ENCODE peak calls at places on chromosomes 5 and 9, in seven cellular contexts. One of them, this sample, is unnamed.
A peak's percentile ranks its signal among the peaks of the same experiment; 100 is the strongest.

GRCh38 chr9:88742483-88742882 is 207.5 kb downstream of the NXNL2 start:
- DNase-seq in keratinocyte: no peak
- DNase-seq in GM12865: no peak
- DNase-seq in fibroblast of villous mesenchyme: peak; percentile 60
- DNase-seq in kidney tubule cell: no peak
- DNase-seq in AG10803: peak; percentile 93
- DNase-seq in activated T-cell treated with anti-CD3 and anti-CD28 coated beads for 24 hours: no peak
- DNase-seq in this sample: no peak

GRCh38 chr9:4086119-4087088 is 213.5 kb downstream of the GLIS3 start:
- DNase-seq in keratinocyte: no peak
- DNase-seq in GM12865: no peak
- DNase-seq in fibroblast of villous mesenchyme: peak; percentile 60
- DNase-seq in kidney tubule cell: peak; percentile 50
- DNase-seq in AG10803: no peak
- DNase-seq in activated T-cell treated with anti-CD3 and anti-CD28 coated beads for 24 hours: no peak
- DNase-seq in this sample: no peak

GRCh38 chr9:4298255-4299005 is 1.4 kb downstream of the GLIS3 start:
- DNase-seq in keratinocyte: no peak
- DNase-seq in GM12865: peak; percentile 52
- DNase-seq in fibroblast of villous mesenchyme: peak; percentile 51
- DNase-seq in kidney tubule cell: peak; percentile 87
- DNase-seq in AG10803: no peak
- DNase-seq in activated T-cell treated with anti-CD3 and anti-CD28 coated beads for 24 hours: peak; percentile 28
- DNase-seq in this sample: no peak

GRCh38 chr5:39053189-39053588 is 21.0 kb downstream of the RICTOR start:
- DNase-seq in keratinocyte: no peak
- DNase-seq in GM12865: no peak
- DNase-seq in fibroblast of villous mesenchyme: no peak
- DNase-seq in kidney tubule cell: no peak
- DNase-seq in AG10803: no peak
- DNase-seq in activated T-cell treated with anti-CD3 and anti-CD28 coated beads for 24 hours: no peak
- DNase-seq in this sample: no peak

GRCh38 chr9:22529426-22530199 is 83.0 kb downstream of the DMRTA1 start:
- DNase-seq in keratinocyte: no peak
- DNase-seq in GM12865: no peak
- DNase-seq in fibroblast of villous mesenchyme: no peak
- DNase-seq in kidney tubule cell: peak; percentile 24
- DNase-seq in AG10803: no peak
- DNase-seq in activated T-cell treated with anti-CD3 and anti-CD28 coated beads for 24 hours: no peak
- DNase-seq in this sample: no peak

GRCh38 chr9:20624201-20625002 is 2.1 kb upstream of the MLLT3 start:
- DNase-seq in keratinocyte: no peak
- DNase-seq in GM12865: peak; percentile 84
- DNase-seq in fibroblast of villous mesenchyme: peak; percentile 82
- DNase-seq in kidney tubule cell: peak; percentile 79
- DNase-seq in AG10803: peak; percentile 68
- DNase-seq in activated T-cell treated with anti-CD3 and anti-CD28 coated beads for 24 hours: peak; percentile 30
- DNase-seq in this sample: no peak

GRCh38 chr9:272251-273213 is 57.9 kb downstream of the DOCK8 start:
- DNase-seq in keratinocyte: no peak
- DNase-seq in GM12865: peak; percentile 95
- DNase-seq in fibroblast of villous mesenchyme: no peak
- DNase-seq in kidney tubule cell: no peak
- DNase-seq in AG10803: no peak
- DNase-seq in activated T-cell treated with anti-CD3 and anti-CD28 coated beads for 24 hours: peak; percentile 57
- DNase-seq in this sample: no peak

GRCh38 chr9:121645003-121645402 is 6.4 kb upstream of the DAB2IP start:
- DNase-seq in keratinocyte: no peak
- DNase-seq in GM12865: no peak
- DNase-seq in fibroblast of villous mesenchyme: no peak
- DNase-seq in kidney tubule cell: peak; percentile 30
- DNase-seq in AG10803: no peak
- DNase-seq in activated T-cell treated with anti-CD3 and anti-CD28 coated beads for 24 hours: no peak
- DNase-seq in this sample: no peak

GRCh38 chr9:107471562-107471961 is 18.0 kb downstream of the KLF4 start:
- DNase-seq in keratinocyte: no peak
- DNase-seq in GM12865: no peak
- DNase-seq in fibroblast of villous mesenchyme: no peak
- DNase-seq in kidney tubule cell: no peak
- DNase-seq in AG10803: no peak
- DNase-seq in activated T-cell treated with anti-CD3 and anti-CD28 coated beads for 24 hours: no peak
- DNase-seq in this sample: no peak

GRCh38 chr9:129225815-129226214 is 47.8 kb upstream of the IER5L start:
- DNase-seq in keratinocyte: peak; percentile 68
- DNase-seq in GM12865: peak; percentile 57
- DNase-seq in fibroblast of villous mesenchyme: peak; percentile 99
- DNase-seq in kidney tubule cell: no peak
- DNase-seq in AG10803: peak; percentile 84
- DNase-seq in activated T-cell treated with anti-CD3 and anti-CD28 coated beads for 24 hours: no peak
- DNase-seq in this sample: peak; percentile 46

GRCh38 chr5:171299851-171300250 is 9.2 kb upstream of the TLX3 start:
- DNase-seq in keratinocyte: no peak
- DNase-seq in GM12865: no peak
- DNase-seq in fibroblast of villous mesenchyme: no peak
- DNase-seq in kidney tubule cell: no peak
- DNase-seq in AG10803: no peak
- DNase-seq in activated T-cell treated with anti-CD3 and anti-CD28 coated beads for 24 hours: no peak
- DNase-seq in this sample: no peak

GRCh38 chr9:71644819-71645362 is 123.4 kb downstream of the CEMIP2 start:
- DNase-seq in keratinocyte: no peak
- DNase-seq in GM12865: no peak
- DNase-seq in fibroblast of villous mesenchyme: no peak
- DNase-seq in kidney tubule cell: no peak
- DNase-seq in AG10803: no peak
- DNase-seq in activated T-cell treated with anti-CD3 and anti-CD28 coated beads for 24 hours: no peak
- DNase-seq in this sample: no peak

GRCh38 chr9:83041771-83042170 is 21.2 kb downstream of the RASEF start:
- DNase-seq in keratinocyte: no peak
- DNase-seq in GM12865: no peak
- DNase-seq in fibroblast of villous mesenchyme: peak; percentile 70
- DNase-seq in kidney tubule cell: peak; percentile 42
- DNase-seq in AG10803: no peak
- DNase-seq in activated T-cell treated with anti-CD3 and anti-CD28 coated beads for 24 hours: no peak
- DNase-seq in this sample: no peak

GRCh38 chr9:76817489-76817888 is 53.3 kb downstream of the PCA3 start:
- DNase-seq in keratinocyte: no peak
- DNase-seq in GM12865: no peak
- DNase-seq in fibroblast of villous mesenchyme: peak; percentile 83
- DNase-seq in kidney tubule cell: peak; percentile 79
- DNase-seq in AG10803: peak; percentile 72
- DNase-seq in activated T-cell treated with anti-CD3 and anti-CD28 coated beads for 24 hours: no peak
- DNase-seq in this sample: no peak

GRCh38 chr5:31161772-31162171 is 31.7 kb upstream of the CDH6 start:
- DNase-seq in keratinocyte: no peak
- DNase-seq in GM12865: no peak
- DNase-seq in fibroblast of villous mesenchyme: no peak
- DNase-seq in kidney tubule cell: peak; percentile 65
- DNase-seq in AG10803: no peak
- DNase-seq in activated T-cell treated with anti-CD3 and anti-CD28 coated beads for 24 hours: no peak
- DNase-seq in this sample: no peak

GRCh38 chr5:43396762-43397304 is 15.4 kb downstream of the CCL28 start:
- DNase-seq in keratinocyte: no peak
- DNase-seq in GM12865: peak; percentile 84
- DNase-seq in fibroblast of villous mesenchyme: peak; percentile 22
- DNase-seq in kidney tubule cell: peak; percentile 66
- DNase-seq in AG10803: peak; percentile 5
- DNase-seq in activated T-cell treated with anti-CD3 and anti-CD28 coated beads for 24 hours: peak; percentile 43
- DNase-seq in this sample: no peak

GRCh38 chr5:132303589-132303988 is 9.4 kb downstream of the SLC22A4 start:
- DNase-seq in keratinocyte: no peak
- DNase-seq in GM12865: no peak
- DNase-seq in fibroblast of villous mesenchyme: no peak
- DNase-seq in kidney tubule cell: no peak
- DNase-seq in AG10803: no peak
- DNase-seq in activated T-cell treated with anti-CD3 and anti-CD28 coated beads for 24 hours: no peak
- DNase-seq in this sample: no peak

GRCh38 chr9:136157477-136158265 is 39.0 kb upstream of the TMEM250 start:
- DNase-seq in keratinocyte: no peak
- DNase-seq in GM12865: no peak
- DNase-seq in fibroblast of villous mesenchyme: no peak
- DNase-seq in kidney tubule cell: no peak
- DNase-seq in AG10803: no peak
- DNase-seq in activated T-cell treated with anti-CD3 and anti-CD28 coated beads for 24 hours: no peak
- DNase-seq in this sample: no peak

GRCh38 chr5:76555114-76555513 is 68.1 kb downstream of the F2RL2 start:
- DNase-seq in keratinocyte: no peak
- DNase-seq in GM12865: no peak
- DNase-seq in fibroblast of villous mesenchyme: no peak
- DNase-seq in kidney tubule cell: no peak
- DNase-seq in AG10803: no peak
- DNase-seq in activated T-cell treated with anti-CD3 and anti-CD28 coated beads for 24 hours: no peak
- DNase-seq in this sample: no peak

GRCh38 chr9:122092611-122093506 is at the start of gene TTLL11:
- DNase-seq in keratinocyte: peak; percentile 41
- DNase-seq in GM12865: peak; percentile 95
- DNase-seq in fibroblast of villous mesenchyme: peak; percentile 95
- DNase-seq in kidney tubule cell: peak; percentile 94
- DNase-seq in AG10803: peak; percentile 93
- DNase-seq in activated T-cell treated with anti-CD3 and anti-CD28 coated beads for 24 hours: peak; percentile 94
- DNase-seq in this sample: peak; percentile 60

GRCh38 chr5:1003296-1003937 is 5.2 kb upstream of the NKD2 start:
- DNase-seq in keratinocyte: peak; percentile 92
- DNase-seq in GM12865: no peak
- DNase-seq in fibroblast of villous mesenchyme: peak; percentile 53
- DNase-seq in kidney tubule cell: peak; percentile 81
- DNase-seq in AG10803: no peak
- DNase-seq in activated T-cell treated with anti-CD3 and anti-CD28 coated beads for 24 hours: no peak
- DNase-seq in this sample: peak; percentile 3

GRCh38 chr5:59768204-59769040 is 125.1 kb downstream of the PDE4D start:
- DNase-seq in keratinocyte: peak; percentile 71
- DNase-seq in GM12865: peak; percentile 72
- DNase-seq in fibroblast of villous mesenchyme: peak; percentile 81
- DNase-seq in kidney tubule cell: peak; percentile 68
- DNase-seq in AG10803: peak; percentile 54
- DNase-seq in activated T-cell treated with anti-CD3 and anti-CD28 coated beads for 24 hours: no peak
- DNase-seq in this sample: no peak

GRCh38 chr5:3392306-3392939 is 203.2 kb upstream of the IRX1 start:
- DNase-seq in keratinocyte: no peak
- DNase-seq in GM12865: no peak
- DNase-seq in fibroblast of villous mesenchyme: no peak
- DNase-seq in kidney tubule cell: no peak
- DNase-seq in AG10803: no peak
- DNase-seq in activated T-cell treated with anti-CD3 and anti-CD28 coated beads for 24 hours: no peak
- DNase-seq in this sample: no peak

GRCh38 chr5:79858097-79858723 is 132.9 kb downstream of the MTX3 start:
- DNase-seq in keratinocyte: peak; percentile 28
- DNase-seq in GM12865: peak; percentile 72
- DNase-seq in fibroblast of villous mesenchyme: peak; percentile 58
- DNase-seq in kidney tubule cell: peak; percentile 70
- DNase-seq in AG10803: peak; percentile 37
- DNase-seq in activated T-cell treated with anti-CD3 and anti-CD28 coated beads for 24 hours: peak; percentile 66
- DNase-seq in this sample: peak; percentile 2

GRCh38 chr5:91109634-91110033 is 273.5 kb downstream of the ARRDC3 start:
- DNase-seq in keratinocyte: no peak
- DNase-seq in GM12865: no peak
- DNase-seq in fibroblast of villous mesenchyme: peak; percentile 22
- DNase-seq in kidney tubule cell: no peak
- DNase-seq in AG10803: peak; percentile 44
- DNase-seq in activated T-cell treated with anti-CD3 and anti-CD28 coated beads for 24 hours: no peak
- DNase-seq in this sample: no peak

GRCh38 chr9:121700165-121700830 is 48.9 kb downstream of the DAB2IP start:
- DNase-seq in keratinocyte: peak; percentile 88
- DNase-seq in GM12865: peak; percentile 13
- DNase-seq in fibroblast of villous mesenchyme: peak; percentile 51
- DNase-seq in kidney tubule cell: peak; percentile 84
- DNase-seq in AG10803: peak; percentile 53
- DNase-seq in activated T-cell treated with anti-CD3 and anti-CD28 coated beads for 24 hours: no peak
- DNase-seq in this sample: no peak

GRCh38 chr5:147348046-147348445 is 113.2 kb downstream of the STK32A start:
- DNase-seq in keratinocyte: no peak
- DNase-seq in GM12865: no peak
- DNase-seq in fibroblast of villous mesenchyme: peak; percentile 5
- DNase-seq in kidney tubule cell: peak; percentile 46
- DNase-seq in AG10803: no peak
- DNase-seq in activated T-cell treated with anti-CD3 and anti-CD28 coated beads for 24 hours: no peak
- DNase-seq in this sample: no peak

GRCh38 chr9:25205285-25205684 is 473.0 kb downstream of the TUSC1 start:
- DNase-seq in keratinocyte: no peak
- DNase-seq in GM12865: no peak
- DNase-seq in fibroblast of villous mesenchyme: no peak
- DNase-seq in kidney tubule cell: no peak
- DNase-seq in AG10803: no peak
- DNase-seq in activated T-cell treated with anti-CD3 and anti-CD28 coated beads for 24 hours: no peak
- DNase-seq in this sample: no peak

This sample was measured in retinal pigment epithelial cell.